ENCODE peak calls at places on chromosome 13, in nine cellular contexts. L is tibial nerve, D is SK-N-SH, X is lung, V is Peyer's patch, P is HAP-1, E is thoracic aorta, M is neuronal stem cell, T is hepatocyte. F is an unnamed sample. For H3K36me3, the result is how much of the 10 kb centered on the place peaks cover.

GRCh38 chr13:37486171-37486661 is 112.4 kb downstream of the POSTN start:
- DNase-seq in X (no peak), L (no peak), D (no peak), M (no peak), E (no peak), P (no peak), T (no peak), V (no peak), F (no peak)

GRCh38 chr13:27446986-27447583 is 3.3 kb downstream of the MTIF3 start:
- DNase-seq in V (peak), D (no peak), T (no peak), X (no peak), P (no peak), E (no peak), L (no peak), M (no peak), F (no peak)

GRCh38 chr13:98325724-98326123 is 148.7 kb upstream of the RNF113B start:
- DNase-seq in D (no peak), X (no peak), P (peak), M (no peak), E (no peak), V (no peak), T (no peak), L (no peak), F (no peak)

GRCh38 chr13:106533940-106534843 is 1.3 kb downstream of the EFNB2 start:
- DNase-seq in T (peak), E (no peak), X (peak), V (no peak), L (peak), M (no peak), P (peak), D (peak), F (peak)

GRCh38 chr13:98199480-98199879 is 22.4 kb upstream of the RNF113B start:
- DNase-seq in V (no peak), X (no peak), P (no peak), T (no peak), L (no peak), M (no peak), D (no peak), E (no peak), F (no peak)

GRCh38 chr13:98910501-98910951 is 67.3 kb downstream of the DOCK9 start:
- DNase-seq in L (no peak), E (no peak), V (no peak), D (no peak), T (no peak), X (no peak), M (no peak), P (no peak), F (peak)

GRCh38 chr13:79710376-79710775 is 229.4 kb downstream of the NDFIP2 start:
- DNase-seq in T (no peak), D (peak), X (no peak), V (no peak), P (no peak), E (no peak), L (no peak), M (no peak), F (no peak)

GRCh38 chr13:95355491-95355890 is 54.2 kb upstream of the ABCC4 start:
- DNase-seq in M (no peak), E (no peak), X (no peak), V (no peak), L (no peak), P (no peak), D (no peak), T (peak), F (no peak)

GRCh38 chr13:91375119-91375729 is 23.2 kb upstream of the GPC5 start:
- DNase-seq in D (peak), P (no peak), X (no peak), M (no peak), T (no peak), V (no peak), L (no peak), E (no peak), F (no peak)

GRCh38 chr13:59409211-59409610 is 754.5 kb downstream of the DIAPH3 start:
- DNase-seq in E (no peak), L (no peak), X (no peak), D (no peak), T (peak), P (peak), V (no peak), M (no peak), F (no peak)

GRCh38 chr13:72570019-72570418 is 157.4 kb downstream of the MZT1 start:
- DNase-seq in D (no peak), T (no peak), V (no peak), P (no peak), M (no peak), L (no peak), X (no peak), E (no peak), F (no peak)

GRCh38 chr13:79404985-79405384 is 1.1 kb downstream of the RBM26 start:
- DNase-seq in D (no peak), P (no peak), E (no peak), L (no peak), M (no peak), T (no peak), V (peak), X (no peak), F (no peak)

GRCh38 chr13:48819376-48819775 is 156.3 kb upstream of the FNDC3A start:
- DNase-seq in M (no peak), P (no peak), V (no peak), T (no peak), E (no peak), L (no peak), X (no peak), D (no peak), F (no peak)

GRCh38 chr13:105363747-105364177 is 1171.7 kb downstream of the EFNB2 start:
- DNase-seq in M (no peak), T (no peak), L (no peak), E (no peak), X (no peak), D (peak), P (no peak), V (no peak), F (no peak)

GRCh38 chr13:31896427-31896826 is 135.1 kb upstream of the FRY start:
- DNase-seq in V (no peak), X (no peak), E (no peak), D (no peak), P (peak), T (no peak), L (peak), M (no peak), F (peak)

DNA sequence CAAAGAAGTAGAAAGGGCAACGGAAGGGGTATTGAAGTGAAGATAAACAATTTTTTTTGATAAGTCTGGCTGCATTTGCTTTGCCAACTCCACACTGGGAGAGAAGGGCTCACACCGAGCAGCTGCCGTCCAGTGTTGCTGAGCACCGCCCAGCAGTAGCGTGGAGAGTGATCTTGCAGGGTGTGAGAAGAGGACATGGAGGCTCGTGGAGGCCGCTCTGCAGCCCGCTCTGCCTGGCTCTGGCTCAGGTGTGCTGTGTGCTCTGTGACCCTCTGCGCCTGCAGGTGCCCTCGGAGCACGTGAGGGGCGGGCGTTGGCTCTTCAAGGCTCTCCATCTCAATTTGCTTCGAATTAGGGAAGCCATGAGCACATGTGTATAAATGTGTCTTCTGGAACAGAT is 35.9 kb upstream of the TEX29 start:
- DNase-seq in D (no peak), V (no peak), E (no peak), P (no peak), X (no peak), T (no peak), M (no peak), L (no peak), F (no peak)
- H3K36me3 ChIP-seq in D (under half), V (half or more), E (under half), P (under half), X (half or more), T (under half), M (under half), L (under half), F (under half)

DNA sequence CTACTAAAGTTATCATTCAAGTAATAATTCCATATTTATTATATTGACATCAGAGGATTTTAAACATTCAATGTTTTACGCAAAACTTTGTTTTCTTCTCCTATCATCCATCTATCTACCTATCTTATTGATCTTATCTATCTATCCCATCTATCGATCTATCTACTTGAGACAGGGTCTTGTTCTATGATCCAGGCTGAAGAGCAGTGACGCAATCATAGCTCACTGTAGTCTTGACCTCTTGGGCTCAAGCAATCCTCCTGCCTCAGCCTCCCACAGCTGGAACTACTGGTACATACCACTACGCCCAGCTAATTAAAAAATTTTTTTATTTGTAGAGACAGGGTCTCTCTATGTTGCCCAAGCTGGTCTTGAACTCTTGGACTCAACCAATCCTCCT is 27.4 kb downstream of the ZC3H13 start:
- DNase-seq in M (no peak), X (no peak), P (no peak), V (no peak), T (no peak), D (no peak), L (no peak), E (no peak), F (no peak)
- H3K36me3 ChIP-seq in M (under half), X (under half), P (under half), V (under half), T (under half), D (under half), L (under half), E (under half), F (under half)

GRCh38 chr13:50380905-50381304 is 365.7 kb downstream of the KCNRG start:
- DNase-seq in L (no peak), V (no peak), E (no peak), M (no peak), P (no peak), X (no peak), D (no peak), T (no peak), F (no peak)
- H3K36me3 ChIP-seq in L (under half), V (under half), E (under half), M (under half), P (under half), X (under half), D (under half), T (under half), F (under half)

GRCh38 chr13:113608967-113609533 is 24.5 kb downstream of the TFDP1 start:
- DNase-seq in M (no peak), X (no peak), P (no peak), V (no peak), T (no peak), L (no peak), D (no peak), E (no peak), F (no peak)
- H3K36me3 ChIP-seq in M (under half), X (under half), P (half or more), V (under half), T (under half), L (under half), D (under half), E (under half), F (half or more)

GRCh38 chr13:114259374-114259773 is 22.0 kb upstream of the UPF3A start:
- DNase-seq in X (no peak), V (no peak), D (no peak), P (no peak), M (no peak), E (no peak), L (no peak), T (no peak), F (no peak)
- H3K36me3 ChIP-seq in X (under half), V (half or more), D (half or more), P (half or more), M (under half), E (half or more), L (under half), T (under half), F (half or more)

GRCh38 chr13:20989883-20990282 is 71.5 kb downstream of the LATS2 start:
- DNase-seq in X (no peak), L (no peak), V (no peak), T (no peak), D (no peak), P (no peak), E (no peak), M (no peak), F (no peak)
- H3K36me3 ChIP-seq in X (under half), L (under half), V (under half), T (under half), D (under half), P (under half), E (under half), M (under half), F (half or more)

DNA sequence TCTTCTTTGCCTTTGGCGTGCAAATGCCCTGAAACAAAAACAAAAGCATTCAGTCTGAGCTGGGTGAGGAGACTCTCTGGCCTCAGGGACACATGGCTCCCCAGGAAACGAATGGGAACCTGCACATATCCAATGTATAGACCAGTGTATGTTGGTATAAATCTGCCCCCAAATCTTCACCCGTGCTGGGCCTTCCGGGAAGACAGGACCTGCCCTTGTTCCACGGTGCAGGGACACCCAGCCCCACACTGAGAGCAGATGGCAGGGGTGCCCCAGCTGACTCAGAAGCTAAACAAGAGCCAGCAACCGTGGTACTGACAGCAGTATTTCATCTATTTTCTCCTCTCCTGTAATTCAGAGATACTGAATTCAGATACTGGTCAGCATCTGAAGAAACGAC is 42.4 kb downstream of the CARS2 start:
- DNase-seq in D (no peak), X (no peak), M (no peak), E (no peak), V (no peak), L (no peak), T (no peak), P (no peak), F (no peak)
- H3K36me3 ChIP-seq in D (half or more), X (under half), M (under half), E (under half), V (half or more), L (under half), T (under half), P (half or more), F (half or more)

GRCh38 chr13:110431425-110431824 is 124.3 kb downstream of the COL4A2 start:
- DNase-seq in V (no peak), E (no peak), D (no peak), L (no peak), T (no peak), P (no peak), M (no peak), X (no peak), F (no peak)
- H3K36me3 ChIP-seq in V (under half), E (under half), D (half or more), L (under half), T (under half), P (under half), M (under half), X (under half), F (under half)